ENCODE peak calls at places on chromosomes 7 and 10, in five cellular contexts. U, A, C, Q and F are unnamed samples.
A peak's percentile ranks its signal among the peaks of the same experiment; 100 is the strongest.

GRCh38 chr7:152050547-152050971 is 25.1 kb downstream of the GALNT11 start:
- DNase-seq in U (no peak), A (peak; percentile 14), C (no peak), Q (no peak), F (no peak)

GRCh38 chr10:5089869-5090268 is 4.3 kb upstream of the AKR1C3 start:
- DNase-seq in U (no peak), A (no peak), C (peak; percentile 79), Q (no peak), F (peak; percentile 77)

GRCh38 chr10:32882076-32882475 is 76.0 kb downstream of the ITGB1 start:
- DNase-seq in U (no peak), A (no peak), C (peak; percentile 36), Q (no peak), F (no peak)

GRCh38 chr7:21980921-21981320 is 35.2 kb upstream of the CDCA7L start:
- DNase-seq in U (no peak), A (no peak), C (no peak), Q (no peak), F (no peak)

GRCh38 chr10:103472005-103472404 is 7.0 kb downstream of the CALHM3 start:
- DNase-seq in U (no peak), A (no peak), C (no peak), Q (no peak), F (no peak)

GRCh38 chr7:27641576-27642230 is 21.0 kb downstream of the HIBADH start:
- DNase-seq in U (no peak), A (no peak), C (no peak), Q (no peak), F (no peak)

GRCh38 chr10:23826399-23826798 is 382.5 kb upstream of the KIAA1217 start:
- DNase-seq in U (no peak), A (no peak), C (peak; percentile 75), Q (peak; percentile 77), F (no peak)

GRCh38 chr7:32204361-32205018 is 134.3 kb upstream of the PDE1C start:
- DNase-seq in U (peak; percentile 56), A (peak; percentile 40), C (peak; percentile 86), Q (peak; percentile 65), F (peak; percentile 30)

GRCh38 chr10:72828294-72828693 is 65.2 kb upstream of the OIT3 start:
- DNase-seq in U (no peak), A (no peak), C (no peak), Q (no peak), F (no peak)

GRCh38 chr10:110206988-110207804 is at the start of gene MXI1:
- DNase-seq in U (peak; percentile 33), A (no peak), C (peak; percentile 90), Q (peak; percentile 65), F (no peak)

GRCh38 chr7:102318482-102318971 is 31.9 kb downstream of the SH2B2 start:
- DNase-seq in U (no peak), A (no peak), C (no peak), Q (no peak), F (peak; percentile 56)

GRCh38 chr7:66426332-66426731 is 202.3 kb upstream of the KCTD7 start:
- DNase-seq in U (no peak), A (no peak), C (no peak), Q (no peak), F (no peak)

GRCh38 chr7:3076163-3076562 is 32.5 kb upstream of the CARD11 start:
- DNase-seq in U (no peak), A (no peak), C (no peak), Q (no peak), F (no peak)